ENCODE peak calls at places on chromosomes 4 and X, in four cellular contexts. Q is AG10803, T is BJ, W is fibroblast of lung. O is an unnamed sample.
A peak's percentile ranks its signal among the peaks of the same experiment; 100 is the strongest.

GRCh38 chr4:28225005-28225404 is 1364.4 kb downstream of the STIM2 start:
- DNase-seq in Q (peak; percentile 57), T (no peak), W (peak; percentile 41), O (peak; percentile 33)

GRCh38 chrX:9759340-9759739 is 6.3 kb downstream of the GPR143 start:
- DNase-seq in Q (no peak), T (no peak), W (no peak), O (no peak)

GRCh38 chrX:91434351-91435168 is at the start of gene PABPC5:
- DNase-seq in Q (peak; percentile 88), T (peak; percentile 66), W (peak; percentile 87), O (no peak)

GRCh38 chrX:138008280-138008679 is 442.4 kb downstream of the ZIC3 start:
- DNase-seq in Q (no peak), T (no peak), W (no peak), O (no peak)

GRCh38 chr4:35247047-35247446 is 997.3 kb downstream of the ARAP2 start:
- DNase-seq in Q (no peak), T (no peak), W (no peak), O (no peak)

GRCh38 chrX:386239-386767 is 404 bp downstream of the PPP2R3B start:
- DNase-seq in Q (no peak), T (no peak), W (no peak), O (peak; percentile 32)

GRCh38 chr4:70544279-70544870 is 26.0 kb downstream of the AMTN start:
- DNase-seq in Q (peak; percentile 14), T (no peak), W (peak; percentile 23), O (peak; percentile 20)

GRCh38 chrX:152913915-152914314 is 16.0 kb downstream of the ZNF185 start:
- DNase-seq in Q (no peak), T (no peak), W (no peak), O (no peak)

GRCh38 chrX:97211070-97211469 is 327.4 kb downstream of the RPA4 start:
- DNase-seq in Q (no peak), T (no peak), W (no peak), O (no peak)

GRCh38 chrX:25083661-25084060 is 67.9 kb upstream of the ARX start:
- DNase-seq in Q (no peak), T (no peak), W (no peak), O (no peak)

GRCh38 chrX:110941906-110942305 is 146.3 kb upstream of the CHRDL1 start:
- DNase-seq in Q (no peak), T (no peak), W (no peak), O (no peak)

GRCh38 chrX:16765618-16766017 is 20.6 kb upstream of the TXLNG start:
- DNase-seq in Q (no peak), T (no peak), W (no peak), O (no peak)

GRCh38 chr4:107701565-107701964 is 18.5 kb downstream of the PAPSS1 start:
- DNase-seq in Q (no peak), T (no peak), W (no peak), O (no peak)

GRCh38 chr4:5710962-5711478 is at the start of gene EVC:
- DNase-seq in Q (peak; percentile 81), T (no peak), W (peak; percentile 81), O (no peak)

GRCh38 chr4:40530961-40531635 is 98.6 kb downstream of the RBM47 start:
- DNase-seq in Q (no peak), T (no peak), W (no peak), O (no peak)

GRCh38 chrX:7132335-7133035 is 15.0 kb upstream of the STS start:
- DNase-seq in Q (peak; percentile 77), T (peak; percentile 52), W (peak; percentile 65), O (peak; percentile 46)

GRCh38 chr4:140298001-140298400 is 75.4 kb upstream of the SCOC start:
- DNase-seq in Q (no peak), T (no peak), W (no peak), O (no peak)

GRCh38 chrX:104329731-104330130 is 75.0 kb upstream of the ESX1 start:
- DNase-seq in Q (no peak), T (no peak), W (no peak), O (no peak)

GRCh38 chr4:4856071-4857000 is 3.1 kb upstream of the MSX1 start:
- DNase-seq in Q (no peak), T (no peak), W (no peak), O (no peak)

GRCh38 chrX:150575415-150575814 is 7.0 kb downstream of the MTM1 start:
- DNase-seq in Q (peak; percentile 17), T (no peak), W (peak; percentile 12), O (no peak)

GRCh38 chrX:150291014-150291413 is 72.1 kb upstream of the MAMLD1 start:
- DNase-seq in Q (no peak), T (no peak), W (no peak), O (no peak)

GRCh38 chrX:30949554-30949953 is 60.5 kb upstream of the TAB3 start:
- DNase-seq in Q (no peak), T (no peak), W (no peak), O (no peak)

GRCh38 chrX:135273162-135273561 is 21.3 kb downstream of the ETDA start:
- DNase-seq in Q (no peak), T (no peak), W (no peak), O (no peak)

GRCh38 chr4:110172972-110173371 is 25.4 kb downstream of the ELOVL6 start:
- DNase-seq in Q (no peak), T (no peak), W (no peak), O (no peak)

GRCh38 chrX:111005151-111005550 is 90.8 kb upstream of the PAK3 start:
- DNase-seq in Q (no peak), T (no peak), W (no peak), O (no peak)

GRCh38 chr4:47722176-47722575 is 115.7 kb downstream of the CORIN start:
- DNase-seq in Q (no peak), T (no peak), W (no peak), O (peak; percentile 71)

GRCh38 chrX:34612036-34612435 is 45.0 kb downstream of the TMEM47 start:
- DNase-seq in Q (no peak), T (no peak), W (peak; percentile 1), O (no peak)
- TF ChIP-seq CTCF in Q (no peak), T (no peak), W (no peak), O (no peak)

GRCh38 chr4:1002631-1003251 is 8.7 kb upstream of the FGFRL1 start:
- DNase-seq in Q (no peak), T (no peak), W (no peak), O (no peak)
- H3K4me3 ChIP-seq in Q (no peak overlapping the region), T (no peak overlapping the region), W (no peak overlapping the region), O (no peak overlapping the region)

DNA sequence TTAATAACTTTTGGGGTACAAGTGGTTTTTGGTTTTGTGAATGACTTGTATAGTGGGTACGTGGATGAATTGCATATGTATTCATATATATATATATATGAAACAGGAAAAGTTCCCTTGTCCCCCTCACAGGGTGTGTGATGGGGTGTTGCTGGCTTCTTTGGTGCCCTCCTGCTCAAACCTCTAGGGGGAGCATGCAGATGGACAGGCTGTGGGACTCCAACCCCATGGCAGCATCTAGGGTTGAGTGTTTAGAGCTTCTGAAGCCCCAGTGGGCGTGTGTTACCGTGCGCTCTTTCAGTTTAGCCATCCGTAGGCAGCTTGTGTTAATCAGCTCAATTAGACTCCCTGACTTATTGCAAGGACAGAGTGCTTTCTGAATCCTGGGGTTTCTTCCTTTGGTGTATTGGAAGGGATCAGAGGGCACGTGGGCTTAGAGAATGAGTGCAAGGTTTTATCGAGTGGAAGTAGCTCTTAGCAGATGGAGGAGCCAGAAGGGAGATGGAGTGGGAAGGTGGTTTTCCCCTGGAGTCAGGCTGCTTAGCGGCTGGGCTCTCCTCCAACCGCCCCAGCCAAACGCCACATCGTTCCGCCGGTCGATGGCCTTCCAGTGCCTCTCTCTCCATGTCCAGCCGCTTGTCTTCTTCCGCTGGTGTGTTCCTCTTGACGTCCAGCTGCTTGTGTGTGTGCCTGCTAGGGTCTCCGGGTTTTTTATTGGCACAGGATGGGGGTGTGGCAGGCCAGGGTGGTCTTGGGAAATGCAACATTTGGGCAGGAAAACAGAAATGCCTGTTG is 674.4 kb upstream of the LCORL start:
- DNase-seq in Q (no peak), T (no peak), W (no peak), O (peak; percentile 36)
- TF ChIP-seq CTCF in Q (no peak), T (peak; percentile 12), W (peak; percentile 7), O (peak; percentile 58)

GRCh38 chr4:153294631-153295030 is 49.9 kb upstream of the MND1 start:
- DNase-seq in Q (peak; percentile 62), T (peak; percentile 12), W (no peak), O (no peak)
- H3K4me3 ChIP-seq in Q (no peak overlapping the region), T (no peak overlapping the region), W (no peak overlapping the region), O (no peak overlapping the region)

DNA sequence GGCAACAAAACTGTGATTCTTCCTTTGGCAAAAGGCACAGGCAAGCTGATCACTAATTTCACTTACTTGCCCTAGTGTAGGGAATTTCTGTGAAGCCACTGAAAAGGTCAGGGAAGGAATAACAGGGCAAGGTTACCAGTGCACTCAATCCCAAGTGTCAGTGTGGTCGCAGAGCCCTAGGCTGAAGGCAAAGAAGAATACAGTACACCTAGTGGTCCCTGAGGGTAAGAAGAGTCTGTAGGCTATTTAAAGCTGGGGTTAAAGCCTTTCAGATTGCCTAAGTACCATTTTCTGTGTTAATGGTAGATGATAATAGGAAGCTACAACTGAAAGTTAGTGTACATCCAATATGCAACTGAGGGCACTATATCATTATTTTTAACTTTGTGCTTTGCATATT is 173.6 kb upstream of the NRK start:
- DNase-seq in Q (no peak), T (no peak), W (no peak), O (no peak)
- TF ChIP-seq CTCF in Q (no peak), T (no peak), W (no peak), O (no peak)

DNA sequence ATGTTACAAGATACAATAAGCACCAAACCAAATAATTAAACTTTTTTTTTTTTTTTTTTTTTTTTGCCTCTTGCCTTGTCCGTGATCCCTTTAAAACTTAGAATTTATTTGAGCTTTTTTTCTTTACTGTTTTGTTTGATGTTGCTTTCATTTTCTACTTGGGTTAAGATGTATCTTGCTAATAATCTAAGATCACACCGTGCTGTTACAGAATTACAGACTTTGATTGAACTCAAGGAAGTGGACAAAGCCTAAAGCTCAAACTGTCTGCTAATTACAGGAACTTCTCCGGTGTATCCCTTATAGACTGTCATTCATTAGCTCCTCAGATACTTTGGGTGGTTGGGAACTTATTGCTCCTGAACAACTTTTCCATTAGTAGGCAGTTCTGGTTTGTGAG is 26.5 kb downstream of the STIM2 start:
- DNase-seq in Q (no peak), T (no peak), W (no peak), O (no peak)
- H3K4me3 ChIP-seq in Q (no peak overlapping the region), T (no peak overlapping the region), W (no peak overlapping the region), O (no peak overlapping the region)

GRCh38 chrX:53316121-53316859 is 34.9 kb upstream of the IQSEC2 start:
- DNase-seq in Q (no peak), T (no peak), W (no peak), O (no peak)

GRCh38 chrX:53318766-53319353 is 37.5 kb upstream of the IQSEC2 start:
- DNase-seq in Q (no peak), T (no peak), W (no peak), O (peak; percentile 21)

GRCh38 chrX:53319614-53320542 is 38.5 kb upstream of the IQSEC2 start:
- DNase-seq in Q (no peak), T (no peak), W (no peak), O (peak; percentile 23)

GRCh38 chrX:53316860-53317237 is 35.5 kb upstream of the IQSEC2 start:
- DNase-seq in Q (no peak), T (no peak), W (no peak), O (no peak)

GRCh38 chrX:53317365-53318069 is 36.1 kb upstream of the IQSEC2 start:
- DNase-seq in Q (peak; percentile 33), T (no peak), W (peak; percentile 35), O (peak; percentile 76)
- TF ChIP-seq CTCF in Q (peak; percentile 69), T (peak; percentile 81), W (peak; percentile 69), O (peak; percentile 72)

O was measured in NB4.